ENCODE peak calls at places on chromosomes 3 and 15, in six cellular contexts. U, X, R, Y, P and T are unnamed samples.

GRCh38 chr3:115154611-115155010 is 7.5 kb upstream of the ZBTB20 start:
- DNase-seq in R (no peak), U (no peak), Y (no peak), X (no peak), P (no peak), T (no peak)

GRCh38 chr3:136547293-136547692 is 204.9 kb downstream of the STAG1 start:
- DNase-seq in X (no peak), P (no peak), Y (no peak), R (no peak), U (no peak), T (no peak)

GRCh38 chr3:196246612-196247308 is 30.4 kb downstream of the SLC51A start:
- DNase-seq in P (no peak), R (no peak), X (no peak), U (no peak), Y (no peak), T (no peak)

GRCh38 chr3:100709840-100710235 is 544 bp downstream of the TFG start:
- DNase-seq in X (peak; percentile 13), P (peak; percentile 17), Y (no peak), U (no peak), R (peak; percentile 23), T (peak; percentile 54)

GRCh38 chr15:66720206-66721010 is 18.4 kb downstream of the SMAD6 start:
- DNase-seq in R (no peak), Y (peak; percentile 66), P (no peak), U (peak; percentile 32), X (no peak), T (no peak)

GRCh38 chr15:23823508-23823907 is 136.4 kb upstream of the NDN start:
- DNase-seq in Y (no peak), P (no peak), X (no peak), R (no peak), U (no peak), T (peak; percentile 37)

GRCh38 chr15:47116698-47117097 is 600.6 kb upstream of the SEMA6D start:
- DNase-seq in X (no peak), P (no peak), Y (no peak), R (no peak), U (no peak), T (no peak)

GRCh38 chr3:82462977-82463376 is 701.5 kb upstream of the GBE1 start:
- DNase-seq in U (no peak), R (no peak), P (no peak), Y (no peak), X (no peak), T (no peak)

GRCh38 chr3:48034000-48034516 is 17.8 kb upstream of the MAP4 start:
- DNase-seq in P (no peak), R (no peak), U (no peak), Y (no peak), X (no peak), T (no peak)

GRCh38 chr3:101643861-101644613 is 32.9 kb downstream of the ZBTB11 start:
- DNase-seq in R (peak; percentile 33), Y (no peak), X (no peak), U (no peak), P (no peak), T (no peak)

GRCh38 chr3:17120115-17120514 is 235.4 kb downstream of the PLCL2 start:
- DNase-seq in X (no peak), Y (no peak), R (no peak), U (no peak), P (no peak), T (no peak)

GRCh38 chr3:78642471-78642870 is 1125.3 kb downstream of the ROBO1 start:
- DNase-seq in U (no peak), P (no peak), R (no peak), X (no peak), Y (no peak), T (no peak)

GRCh38 chr15:69591905-69592508 is 139.4 kb downstream of the RPLP1 start:
- DNase-seq in R (no peak), X (no peak), P (no peak), Y (no peak), U (no peak), T (no peak)